ENCODE peak calls at places on chromosomes 2 and 18, in nine cellular contexts. S is adipocyte, M is astrocyte, N is prostate gland, A is cardiac fibroblast, D is heart right ventricle, J is left ventricle myocardium inferior, X is uterus, F is kidney. R is an unnamed sample.

GRCh38 chr2:53559302-53559967 is 208.2 kb upstream of the CHAC2 start:
- DNase-seq in S (no peak), M (no peak), N (no peak), A (peak), D (no peak), J (no peak), X (no peak), F (no peak), R (no peak)

GRCh38 chr2:127096280-127096679 is 10.7 kb downstream of the BIN1 start:
- DNase-seq in S (no peak), M (no peak), N (no peak), A (no peak), D (no peak), J (no peak), X (no peak), F (peak), R (no peak)

GRCh38 chr2:204005940-204006721 is 69.6 kb downstream of the ICOS start:
- DNase-seq in S (no peak), M (no peak), N (no peak), A (no peak), D (no peak), J (no peak), X (no peak), F (no peak), R (no peak)

GRCh38 chr2:68839260-68839833 is 31.9 kb downstream of the BMP10 start:
- DNase-seq in S (no peak), M (no peak), N (no peak), A (peak), D (no peak), J (no peak), X (no peak), F (no peak), R (no peak)

GRCh38 chr18:22930089-22930713 is 2.9 kb upstream of the RBBP8 start:
- DNase-seq in S (peak), M (peak), N (peak), A (peak), D (peak), J (peak), X (peak), F (no peak), R (peak)

GRCh38 chr2:128774320-128775063 is 455.8 kb upstream of the HS6ST1 start:
- DNase-seq in S (no peak), M (no peak), N (no peak), A (no peak), D (no peak), J (no peak), X (no peak), F (no peak), R (peak)

GRCh38 chr18:75076286-75076685 is 132.7 kb downstream of the PTGR3 start:
- DNase-seq in S (no peak), M (no peak), N (no peak), A (no peak), D (no peak), J (no peak), X (no peak), F (no peak), R (no peak)

GRCh38 chr2:29129586-29130281 is 14.5 kb downstream of the CLIP4 start:
- DNase-seq in S (peak), M (no peak), N (no peak), A (peak), D (no peak), J (no peak), X (no peak), F (no peak), R (no peak)

GRCh38 chr2:121080013-121080772 is 204.8 kb downstream of the TFCP2L1 start:
- DNase-seq in S (peak), M (no peak), N (peak), A (peak), D (no peak), J (peak), X (peak), F (no peak), R (no peak)

GRCh38 chr2:138707424-138708074 is 72.6 kb downstream of the NXPH2 start:
- DNase-seq in S (peak), M (peak), N (no peak), A (peak), D (no peak), J (no peak), X (no peak), F (no peak), R (no peak)

GRCh38 chr18:69127844-69128486 is 272.7 kb upstream of the DOK6 start:
- DNase-seq in S (peak), M (no peak), N (no peak), A (no peak), D (no peak), J (no peak), X (peak), F (no peak), R (no peak)

GRCh38 chr2:126752876-126753275 is 96.9 kb downstream of the GYPC start:
- DNase-seq in S (no peak), M (no peak), N (no peak), A (no peak), D (no peak), J (no peak), X (no peak), F (no peak), R (no peak)

GRCh38 chr2:32425719-32426141 is 68.9 kb downstream of the BIRC6 start:
- DNase-seq in S (peak), M (peak), N (no peak), A (peak), D (no peak), J (no peak), X (no peak), F (no peak), R (no peak)

GRCh38 chr2:214679736-214680135 is 129.7 kb downstream of the BARD1 start:
- DNase-seq in S (no peak), M (no peak), N (no peak), A (no peak), D (no peak), J (no peak), X (no peak), F (no peak), R (no peak)

GRCh38 chr2:117763806-117764205 is 50.7 kb upstream of the DDX18 start:
- DNase-seq in S (no peak), M (no peak), N (no peak), A (no peak), D (no peak), J (no peak), X (no peak), F (no peak), R (no peak)

GRCh38 chr2:172906401-172906811 is 169.2 kb upstream of the MAP3K20 start:
- DNase-seq in S (no peak), M (no peak), N (no peak), A (no peak), D (peak), J (peak), X (no peak), F (no peak), R (no peak)

GRCh38 chr2:147546109-147546508 is 298.7 kb upstream of the ACVR2A start:
- DNase-seq in S (no peak), M (no peak), N (no peak), A (no peak), D (no peak), J (no peak), X (no peak), F (peak), R (no peak)

GRCh38 chr2:183614797-183615429 is 490.7 kb downstream of the NUP35 start:
- DNase-seq in S (peak), M (peak), N (no peak), A (no peak), D (peak), J (peak), X (no peak), F (no peak), R (no peak)

GRCh38 chr2:65671670-65672069 is 239.3 kb upstream of the SPRED2 start:
- DNase-seq in S (no peak), M (no peak), N (no peak), A (no peak), D (no peak), J (no peak), X (no peak), F (no peak), R (no peak)

GRCh38 chr2:183665976-183666375 is 541.7 kb downstream of the NUP35 start:
- DNase-seq in S (peak), M (peak), N (no peak), A (peak), D (no peak), J (no peak), X (no peak), F (no peak), R (no peak)

GRCh38 chr2:15950088-15950952 is 10.0 kb downstream of the MYCN start:
- DNase-seq in S (no peak), M (no peak), N (no peak), A (no peak), D (no peak), J (no peak), X (no peak), F (no peak), R (no peak)

GRCh38 chr2:40488927-40489677 is 37.2 kb upstream of the SLC8A1 start:
- DNase-seq in S (peak), M (peak), N (no peak), A (peak), D (no peak), J (no peak), X (no peak), F (no peak), R (no peak)

GRCh38 chr2:49029406-49029805 is 124.9 kb downstream of the FSHR start:
- DNase-seq in S (no peak), M (no peak), N (no peak), A (no peak), D (no peak), J (no peak), X (no peak), F (no peak), R (no peak)

GRCh38 chr2:225781991-225782390 is 382.5 kb downstream of the NYAP2 start:
- DNase-seq in S (no peak), M (no peak), N (no peak), A (no peak), D (no peak), J (no peak), X (no peak), F (no peak), R (no peak)

GRCh38 chr2:121187351-121187921 is 97.6 kb downstream of the TFCP2L1 start:
- DNase-seq in S (no peak), M (no peak), N (no peak), A (no peak), D (no peak), J (no peak), X (no peak), F (no peak), R (peak)

GRCh38 chr2:223725494-223725893 is 111.9 kb downstream of the AP1S3 start:
- DNase-seq in S (peak), M (peak), N (peak), A (peak), D (peak), J (peak), X (peak), F (peak), R (peak)

GRCh38 chr2:15939854-15940660 is at the start of gene MYCN:
- DNase-seq in S (no peak), M (peak), N (peak), A (peak), D (peak), J (peak), X (peak), F (no peak), R (no peak)

GRCh38 chr2:236472711-236473495 is 96.7 kb upstream of the ACKR3 start:
- DNase-seq in S (no peak), M (no peak), N (no peak), A (no peak), D (no peak), J (no peak), X (no peak), F (no peak), R (no peak)

GRCh38 chr2:99336780-99337163 is 417 bp upstream of the EIF5B start:
- DNase-seq in S (no peak), M (no peak), N (peak), A (no peak), D (no peak), J (no peak), X (no peak), F (no peak), R (no peak)

GRCh38 chr2:55045685-55046221 is 4.5 kb downstream of the RTN4 start:
- DNase-seq in S (no peak), M (no peak), N (no peak), A (no peak), D (no peak), J (no peak), X (no peak), F (no peak), R (no peak)

GRCh38 chr18:23386317-23386716 is 66.8 kb upstream of the RIOK3 start:
- DNase-seq in S (no peak), M (peak), N (no peak), A (peak), D (no peak), J (no peak), X (no peak), F (no peak), R (no peak)

GRCh38 chr2:3536682-3537632 is 17.6 kb upstream of the ADI1 start:
- DNase-seq in S (peak), M (peak), N (no peak), A (peak), D (peak), J (peak), X (peak), F (peak), R (peak)

GRCh38 chr2:58533376-58533775 is 292.3 kb upstream of the FANCL start:
- DNase-seq in S (no peak), M (no peak), N (no peak), A (no peak), D (no peak), J (no peak), X (no peak), F (no peak), R (no peak)

GRCh38 chr18:11005528-11005927 is 143.8 kb downstream of the PIEZO2 start:
- DNase-seq in S (no peak), M (peak), N (no peak), A (peak), D (no peak), J (no peak), X (no peak), F (no peak), R (no peak)

GRCh38 chr2:188511346-188511745 is 219.7 kb downstream of the GULP1 start:
- DNase-seq in S (no peak), M (no peak), N (no peak), A (no peak), D (no peak), J (no peak), X (no peak), F (no peak), R (no peak)

GRCh38 chr2:66585616-66586015 is 150.7 kb downstream of the MEIS1 start:
- DNase-seq in S (no peak), M (no peak), N (no peak), A (no peak), D (no peak), J (no peak), X (no peak), F (no peak), R (no peak)

GRCh38 chr2:236706803-236707202 is 137.2 kb downstream of the ACKR3 start:
- DNase-seq in S (no peak), M (no peak), N (no peak), A (no peak), D (no peak), J (no peak), X (no peak), F (no peak), R (no peak)

GRCh38 chr18:47736376-47737140 is 193.9 kb downstream of the SMAD2 start:
- DNase-seq in S (no peak), M (no peak), N (no peak), A (no peak), D (no peak), J (no peak), X (no peak), F (no peak), R (no peak)

GRCh38 chr2:191932261-191932660 is 85.4 kb upstream of the CAVIN2 start:
- DNase-seq in S (no peak), M (no peak), N (peak), A (no peak), D (no peak), J (no peak), X (no peak), F (no peak), R (no peak)

DNA sequence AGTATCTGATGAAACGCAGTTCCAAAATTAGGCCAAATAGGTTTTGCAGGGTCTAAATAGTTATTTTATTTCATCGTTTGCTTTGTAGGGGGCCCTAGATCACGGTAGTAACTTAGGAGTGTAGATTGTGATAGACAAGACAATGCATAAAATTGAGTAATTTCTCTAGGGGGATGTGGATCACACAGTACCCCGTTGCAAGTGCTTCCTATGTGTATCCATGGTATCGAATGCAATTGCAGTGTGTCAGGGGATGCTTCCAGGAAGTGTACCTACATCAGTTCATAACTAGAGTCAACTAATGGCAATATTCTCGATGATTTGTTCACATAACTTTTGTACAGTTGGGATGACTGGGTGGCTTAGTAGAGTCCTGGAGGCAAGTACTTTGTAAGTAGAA is 884 bp downstream of the SSB start:
- DNase-seq in S (peak), M (peak), N (no peak), A (no peak), D (no peak), J (no peak), X (no peak), F (no peak), R (no peak)
- H3K4me3 ChIP-seq in S (peak), M (peak), N (peak), A (peak), D (peak), J (peak), X (peak), F (peak), R (peak)

GRCh38 chr2:108620656-108621055 is 86.4 kb downstream of the LIMS1 start:
- DNase-seq in S (no peak), M (no peak), N (no peak), A (no peak), D (no peak), J (no peak), X (no peak), F (no peak), R (no peak)
- H3K4me3 ChIP-seq in S (no peak), M (no peak), N (no peak), A (no peak), D (peak), J (peak), X (no peak), F (no peak), R (no peak)

DNA sequence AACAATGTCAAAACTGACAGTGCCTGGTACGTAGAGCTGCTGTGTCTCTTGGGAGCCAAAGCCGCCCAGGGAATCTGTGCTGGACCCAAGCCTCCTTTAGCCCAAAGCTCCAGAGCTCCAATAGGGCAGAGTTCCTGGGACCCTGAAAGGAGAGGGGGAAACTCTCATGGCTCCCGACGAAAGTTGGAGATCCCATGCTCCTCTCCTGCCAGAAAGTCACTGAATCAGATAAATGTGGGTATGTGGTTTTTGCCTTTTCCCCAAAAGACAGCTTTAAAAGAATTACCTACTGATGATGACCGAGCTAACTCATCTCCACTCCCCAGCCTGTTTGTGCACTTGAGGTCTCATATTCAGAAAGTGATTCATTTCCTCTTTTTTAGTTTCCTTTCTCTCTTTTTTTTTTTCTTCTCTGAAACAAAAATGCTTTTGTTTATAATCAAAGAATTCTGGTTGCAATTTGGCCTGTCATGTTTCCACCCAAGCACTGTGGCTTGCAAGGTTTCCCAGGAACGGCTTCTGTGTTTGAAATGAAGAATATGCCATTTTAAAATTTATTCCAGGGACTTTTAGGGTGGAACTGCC is 14.1 kb upstream of the PMAIP1 start:
- DNase-seq in S (peak), M (peak), N (no peak), A (peak), D (no peak), J (no peak), X (no peak), F (no peak), R (no peak)
- H3K4me3 ChIP-seq in S (peak), M (peak), N (no peak), A (peak), D (no peak), J (no peak), X (no peak), F (no peak), R (no peak)

GRCh38 chr2:101710690-101711318 is 13.3 kb downstream of the MAP4K4 start:
- DNase-seq in S (peak), M (peak), N (no peak), A (peak), D (no peak), J (no peak), X (no peak), F (no peak), R (no peak)
- H3K4me3 ChIP-seq in S (no peak), M (no peak), N (no peak), A (no peak), D (no peak), J (no peak), X (no peak), F (no peak), R (no peak)

DNA sequence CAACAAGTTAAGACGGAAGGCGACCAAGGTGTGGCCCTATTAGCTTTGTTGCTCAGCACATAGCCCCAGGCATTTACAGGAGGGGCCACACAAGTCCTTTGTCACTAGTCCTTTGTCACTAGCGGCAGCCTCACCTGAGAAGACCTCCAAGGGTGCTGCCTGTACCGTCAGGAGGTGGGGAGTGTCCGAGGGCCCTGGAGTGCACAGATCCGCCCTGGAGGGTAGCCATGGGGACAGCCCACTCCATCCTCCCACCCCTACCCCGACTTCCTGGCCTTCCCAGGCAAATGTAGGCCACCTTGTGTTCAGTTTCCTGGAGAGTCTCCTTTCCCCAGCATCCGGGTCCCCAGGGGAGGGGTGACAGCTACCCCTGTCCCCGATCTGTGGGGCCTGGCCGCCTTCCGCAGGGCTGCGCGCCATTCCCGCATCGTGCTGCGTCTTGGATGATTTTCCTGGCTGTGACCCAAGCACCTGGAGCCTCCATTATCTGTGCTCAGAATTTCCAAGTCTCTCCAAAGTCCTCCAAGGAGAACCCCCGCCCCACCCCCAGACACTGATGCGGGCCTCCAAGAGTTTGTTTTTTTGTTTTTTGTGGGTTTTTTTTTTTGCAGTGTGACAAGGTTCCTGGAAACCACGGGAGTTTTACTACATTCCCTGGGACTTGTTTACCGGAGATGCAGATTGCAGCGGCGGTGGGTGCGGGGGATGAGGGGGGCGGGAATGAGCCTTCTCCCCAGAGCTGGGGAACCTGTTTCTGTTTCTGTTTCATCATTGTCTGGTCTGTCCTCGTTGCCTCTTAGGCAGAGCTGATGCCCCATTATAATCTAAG is 28.6 kb downstream of the TEX44 start:
- DNase-seq in S (no peak), M (no peak), N (peak), A (no peak), D (peak), J (peak), X (peak), F (no peak), R (no peak)
- H3K4me3 ChIP-seq in S (no peak), M (no peak), N (peak), A (no peak), D (peak), J (peak), X (peak), F (no peak), R (no peak)